ENCODE peak calls at places on chromosomes 7 and 10, in ten cellular contexts. W is stimulated activated CD8-positive, alpha-beta memory T cell treated with anti-CD3 and anti-CD28 coated beads, Interleukin-12 subunit alpha, Interleukin-12 subunit beta, amount 100 ng/mL, for 1 hour; Y is activated CD4-positive, CD25-positive, alpha-beta regulatory T cell treated with anti-CD3 and anti-CD28 coated beads, Interleukin-2, amount 50 U/mL, for 16 hours; J is T-helper 1 cell; I is kidney tubule cell; A is neural crest cell; U is thoracic aorta; F is naive thymus-derived CD4-positive, alpha-beta T cell; H is MM.1S; X is substantia nigra. V is an unnamed sample.

GRCh38 chr7:147245274-147245673 is 1128.7 kb downstream of the CNTNAP2 start:
- DNase-seq in W (no peak), Y (no peak), J (no peak), I (peak), A (peak), U (no peak), F (no peak), H (peak), X (no peak), V (peak)

GRCh38 chr7:122068999-122069398 is 75.0 kb downstream of the AASS start:
- DNase-seq in W (no peak), Y (no peak), J (no peak), I (no peak), A (no peak), U (no peak), F (no peak), H (no peak), X (no peak), V (no peak)

GRCh38 chr10:120431356-120431755 is 25.7 kb upstream of the PLPP4 start:
- DNase-seq in W (no peak), Y (no peak), J (no peak), I (no peak), A (no peak), U (no peak), F (no peak), H (no peak), X (no peak), V (no peak)

GRCh38 chr10:96369890-96370574 is 11.2 kb upstream of the OPALIN start:
- DNase-seq in W (no peak), Y (no peak), J (no peak), I (no peak), A (no peak), U (no peak), F (no peak), H (no peak), X (no peak), V (no peak)

GRCh38 chr7:111029141-111029572 is 61.8 kb upstream of the LRRN3 start:
- DNase-seq in W (no peak), Y (no peak), J (no peak), I (no peak), A (no peak), U (no peak), F (no peak), H (no peak), X (no peak), V (no peak)

GRCh38 chr10:71868192-71868697 is 17.2 kb upstream of the PSAP start:
- DNase-seq in W (no peak), Y (no peak), J (no peak), I (peak), A (no peak), U (no peak), F (no peak), H (peak), X (no peak), V (peak)

GRCh38 chr10:70478191-70479160 is at the start of gene PALD1:
- DNase-seq in W (no peak), Y (no peak), J (no peak), I (no peak), A (peak), U (no peak), F (peak), H (peak), X (no peak), V (peak)

GRCh38 chr10:33822774-33823173 is 488.3 kb upstream of the NRP1 start:
- DNase-seq in W (no peak), Y (no peak), J (no peak), I (no peak), A (no peak), U (no peak), F (no peak), H (no peak), X (no peak), V (no peak)

GRCh38 chr10:78464118-78464855 is 430.6 kb downstream of the RPS24 start:
- DNase-seq in W (no peak), Y (no peak), J (no peak), I (no peak), A (no peak), U (no peak), F (no peak), H (no peak), X (no peak), V (no peak)

GRCh38 chr7:108515013-108515412 is 10.9 kb downstream of the PNPLA8 start:
- DNase-seq in W (no peak), Y (no peak), J (no peak), I (no peak), A (no peak), U (no peak), F (no peak), H (no peak), X (no peak), V (no peak)

GRCh38 chr10:128147669-128148068 is 21.4 kb upstream of the MKI67 start:
- DNase-seq in W (no peak), Y (no peak), J (no peak), I (peak), A (no peak), U (no peak), F (no peak), H (no peak), X (no peak), V (peak)

GRCh38 chr7:137734221-137734620 is 112.6 kb downstream of the DGKI start:
- DNase-seq in W (no peak), Y (no peak), J (no peak), I (no peak), A (no peak), U (no peak), F (no peak), H (no peak), X (no peak), V (no peak)

GRCh38 chr7:43535031-43535451 is 47.9 kb upstream of the STK17A start:
- DNase-seq in W (no peak), Y (no peak), J (no peak), I (peak), A (no peak), U (no peak), F (no peak), H (no peak), X (no peak), V (no peak)

GRCh38 chr10:110151467-110151866 is 55.9 kb upstream of the MXI1 start:
- DNase-seq in W (no peak), Y (no peak), J (no peak), I (peak), A (no peak), U (no peak), F (no peak), H (no peak), X (no peak), V (no peak)

GRCh38 chr10:112562803-112563663 is 116.0 kb downstream of the VTI1A start:
- DNase-seq in W (no peak), Y (no peak), J (no peak), I (no peak), A (no peak), U (no peak), F (no peak), H (no peak), X (no peak), V (no peak)

GRCh38 chr10:79127151-79127961 is 58.6 kb downstream of the ZMIZ1 start:
- DNase-seq in W (no peak), Y (no peak), J (no peak), I (peak), A (no peak), U (no peak), F (no peak), H (no peak), X (no peak), V (peak)

GRCh38 chr7:139808401-139808800 is 20.7 kb upstream of the TBXAS1 start:
- DNase-seq in W (no peak), Y (no peak), J (no peak), I (no peak), A (no peak), U (no peak), F (no peak), H (no peak), X (no peak), V (no peak)

GRCh38 chr7:25964483-25964961 is 187.5 kb upstream of the NFE2L3 start:
- DNase-seq in W (no peak), Y (no peak), J (no peak), I (no peak), A (no peak), U (no peak), F (no peak), H (peak), X (no peak), V (no peak)